ENCODE peak calls at places on chromosomes 7 and 10, in eight cellular contexts. E, I, N, Y, C, K, U and W are unnamed samples.

GRCh38 chr7:105046414-105046813 is 32.4 kb downstream of the KMT2E start:
- DNase-seq in E (no peak), I (no peak), N (no peak), Y (no peak), C (no peak), K (no peak), U (no peak), W (no peak)

GRCh38 chr7:45921699-45922519 is 837 bp upstream of the IGFBP3 start:
- DNase-seq in E (peak), I (peak), N (peak), Y (peak), C (no peak), K (peak), U (no peak), W (no peak)

GRCh38 chr10:69567920-69568319 is 5.3 kb downstream of the NEUROG3 start:
- DNase-seq in E (peak), I (peak), N (no peak), Y (peak), C (no peak), K (peak), U (no peak), W (peak)

GRCh38 chr10:27410153-27410552 is 94.0 kb upstream of the RAB18 start:
- DNase-seq in E (no peak), I (no peak), N (no peak), Y (no peak), C (no peak), K (no peak), U (no peak), W (no peak)

GRCh38 chr10:60531006-60531405 is 141.3 kb upstream of the ANK3 start:
- DNase-seq in E (no peak), I (no peak), N (no peak), Y (no peak), C (no peak), K (no peak), U (no peak), W (no peak)

GRCh38 chr7:82742163-82742562 is 298.6 kb upstream of the CACNA2D1 start:
- DNase-seq in E (no peak), I (no peak), N (no peak), Y (no peak), C (no peak), K (no peak), U (no peak), W (no peak)

GRCh38 chr10:43227911-43228782 is 38.7 kb downstream of the RASGEF1A start:
- DNase-seq in E (no peak), I (peak), N (peak), Y (peak), C (no peak), K (no peak), U (peak), W (no peak)

GRCh38 chr7:50626971-50627370 is 61.8 kb upstream of the DDC start:
- DNase-seq in E (no peak), I (no peak), N (no peak), Y (no peak), C (no peak), K (no peak), U (no peak), W (no peak)

GRCh38 chr10:95459446-95459845 is 101.7 kb downstream of the SORBS1 start:
- DNase-seq in E (peak), I (no peak), N (peak), Y (peak), C (no peak), K (no peak), U (no peak), W (no peak)

GRCh38 chr10:27504897-27505457 is 873 bp downstream of the RAB18 start:
- DNase-seq in E (no peak), I (no peak), N (no peak), Y (no peak), C (no peak), K (no peak), U (no peak), W (no peak)

GRCh38 chr7:18535811-18536413 is 40.4 kb downstream of the HDAC9 start:
- DNase-seq in E (no peak), I (no peak), N (no peak), Y (no peak), C (no peak), K (no peak), U (no peak), W (no peak)

GRCh38 chr7:131546583-131547111 is 9.8 kb downstream of the PODXL start:
- DNase-seq in E (peak), I (peak), N (peak), Y (peak), C (no peak), K (no peak), U (peak), W (peak)

GRCh38 chr7:70952311-70952710 is 179.6 kb upstream of the GALNT17 start:
- DNase-seq in E (no peak), I (no peak), N (no peak), Y (no peak), C (no peak), K (no peak), U (no peak), W (no peak)

GRCh38 chr7:84454174-84454959 is 259.8 kb upstream of the SEMA3A start:
- DNase-seq in E (no peak), I (no peak), N (no peak), Y (no peak), C (no peak), K (no peak), U (no peak), W (no peak)

GRCh38 chr10:42961156-42961589 is 115.7 kb upstream of the RET start:
- DNase-seq in E (no peak), I (no peak), N (peak), Y (no peak), C (no peak), K (no peak), U (no peak), W (no peak)

GRCh38 chr7:107048783-107049418 is 4.4 kb downstream of the PRKAR2B start:
- DNase-seq in E (no peak), I (no peak), N (no peak), Y (no peak), C (no peak), K (no peak), U (no peak), W (no peak)

GRCh38 chr7:139718859-139719258 is 58.9 kb downstream of the HIPK2 start:
- DNase-seq in E (no peak), I (no peak), N (no peak), Y (no peak), C (no peak), K (no peak), U (no peak), W (no peak)

GRCh38 chr10:785539-786214 is 96.2 kb upstream of the DIP2C start:
- DNase-seq in E (no peak), I (no peak), N (peak), Y (no peak), C (no peak), K (no peak), U (peak), W (peak)

GRCh38 chr10:784377-784758 is 94.9 kb upstream of the DIP2C start:
- DNase-seq in E (peak), I (no peak), N (peak), Y (no peak), C (no peak), K (no peak), U (peak), W (peak)

GRCh38 chr10:786666-787512 is 97.4 kb upstream of the DIP2C start:
- DNase-seq in E (no peak), I (no peak), N (peak), Y (no peak), C (no peak), K (no peak), U (peak), W (peak)

GRCh38 chr10:782751-783648 is 93.5 kb upstream of the DIP2C start:
- DNase-seq in E (no peak), I (no peak), N (peak), Y (no peak), C (no peak), K (no peak), U (peak), W (peak)

DNA sequence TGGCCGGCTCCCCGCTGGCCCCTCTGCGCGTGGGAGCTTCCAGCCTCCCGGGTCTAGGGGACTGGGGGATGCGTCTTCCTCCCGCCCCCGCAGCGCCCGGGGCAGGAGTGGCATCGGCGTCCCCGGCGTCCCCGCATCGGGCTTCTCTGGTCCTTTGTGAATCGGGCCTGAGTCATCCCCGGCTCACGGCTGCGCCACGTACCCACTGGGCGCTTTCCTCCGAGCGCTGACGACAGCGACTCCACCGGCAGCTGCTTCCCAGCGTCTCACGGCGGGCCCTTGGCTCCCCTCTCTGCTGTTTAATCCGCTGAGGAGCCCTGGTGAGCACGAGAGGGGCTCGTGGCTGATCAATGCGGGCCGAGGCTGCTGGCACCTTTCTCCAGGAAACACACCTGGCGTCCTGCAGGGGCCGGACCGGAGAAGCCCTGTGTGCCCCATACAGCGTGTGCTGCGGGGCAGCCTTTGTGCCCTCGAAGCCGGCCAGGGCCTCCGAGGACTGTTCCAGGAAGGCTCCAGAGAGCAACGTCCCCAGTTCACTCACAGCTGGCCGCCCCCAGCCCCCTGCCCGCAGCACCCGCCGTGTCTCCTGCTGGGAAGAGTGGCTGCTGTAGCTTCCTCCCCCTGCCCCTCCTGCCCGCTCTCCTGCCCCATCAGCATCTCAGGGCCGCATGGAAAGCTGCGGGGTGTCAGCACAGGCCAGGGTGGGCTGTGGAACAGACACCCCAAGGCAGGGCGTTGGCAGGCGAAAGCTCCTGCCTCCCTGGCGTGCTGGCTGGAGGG is 95.5 kb upstream of the DIP2C start:
- DNase-seq in E (peak), I (peak), N (peak), Y (peak), C (no peak), K (no peak), U (peak), W (peak)
- TF ChIP-seq CTCF in E (peak), I (no peak), N (no peak), Y (no peak), C (no peak), K (no peak), U (peak), W (no peak)

GRCh38 chr7:148291799-148292198 is 298.8 kb upstream of the C7orf33 start:
- DNase-seq in E (no peak), I (no peak), N (no peak), Y (no peak), C (no peak), K (no peak), U (no peak), W (no peak)

GRCh38 chr7:148299335-148299734 is 291.2 kb upstream of the C7orf33 start:
- DNase-seq in E (no peak), I (no peak), N (no peak), Y (no peak), C (no peak), K (no peak), U (no peak), W (no peak)

GRCh38 chr7:148299877-148300276 is 290.7 kb upstream of the C7orf33 start:
- DNase-seq in E (no peak), I (no peak), N (no peak), Y (no peak), C (no peak), K (no peak), U (no peak), W (no peak)

GRCh38 chr7:148296994-148297644 is 293.4 kb upstream of the C7orf33 start:
- DNase-seq in E (no peak), I (no peak), N (no peak), Y (no peak), C (no peak), K (no peak), U (no peak), W (no peak)
- TF ChIP-seq CTCF in E (no peak), I (peak), N (no peak), Y (no peak), C (peak), K (no peak), U (peak), W (no peak)

GRCh38 chr10:101492814-101493213 is 95.2 kb downstream of the POLL start:
- DNase-seq in E (no peak), I (no peak), N (no peak), Y (no peak), C (no peak), K (no peak), U (no peak), W (no peak)

GRCh38 chr10:101494650-101495049 is 93.4 kb downstream of the POLL start:
- DNase-seq in E (no peak), I (no peak), N (no peak), Y (no peak), C (no peak), K (no peak), U (no peak), W (no peak)

GRCh38 chr10:101493782-101494281 is 94.2 kb downstream of the POLL start:
- DNase-seq in E (no peak), I (no peak), N (no peak), Y (no peak), C (no peak), K (no peak), U (no peak), W (no peak)

GRCh38 chr10:101493249-101493648 is 94.8 kb downstream of the POLL start:
- DNase-seq in E (no peak), I (no peak), N (no peak), Y (no peak), C (no peak), K (no peak), U (no peak), W (no peak)

GRCh38 chr10:101495324-101495925 is 92.6 kb downstream of the POLL start:
- DNase-seq in E (peak), I (no peak), N (no peak), Y (no peak), C (peak), K (no peak), U (no peak), W (no peak)
- TF ChIP-seq CTCF in E (peak), I (no peak), N (peak), Y (no peak), C (peak), K (no peak), U (peak), W (no peak)

GRCh38 chr7:156820445-156821063 is 72.4 kb downstream of the LMBR1 start:
- DNase-seq in E (no peak), I (no peak), N (no peak), Y (no peak), C (no peak), K (no peak), U (no peak), W (no peak)

GRCh38 chr7:156818133-156818532 is 74.8 kb downstream of the LMBR1 start:
- DNase-seq in E (no peak), I (no peak), N (no peak), Y (no peak), C (no peak), K (no peak), U (no peak), W (no peak)

GRCh38 chr7:156811706-156812105 is 81.3 kb downstream of the LMBR1 start:
- DNase-seq in E (no peak), I (no peak), N (no peak), Y (no peak), C (no peak), K (no peak), U (no peak), W (no peak)

GRCh38 chr7:156819733-156820295 is 73.2 kb downstream of the LMBR1 start:
- DNase-seq in E (no peak), I (no peak), N (no peak), Y (no peak), C (no peak), K (no peak), U (no peak), W (no peak)

GRCh38 chr7:156816943-156817572 is 75.9 kb downstream of the LMBR1 start:
- DNase-seq in E (peak), I (no peak), N (no peak), Y (no peak), C (no peak), K (no peak), U (no peak), W (peak)
- TF ChIP-seq CTCF in E (peak), I (peak), N (peak), Y (peak), C (peak), K (no peak), U (peak), W (peak)

GRCh38 chr7:155255660-155256059 is 42.0 kb upstream of the INSIG1 start:
- DNase-seq in E (no peak), I (no peak), N (no peak), Y (no peak), C (no peak), K (no peak), U (no peak), W (no peak)
- TF ChIP-seq CTCF in E (no peak), I (no peak), N (no peak), Y (no peak), C (no peak), K (no peak), U (no peak), W (no peak)

GRCh38 chr7:1331576-1332467 is 99.2 kb downstream of the UNCX start:
- DNase-seq in E (no peak), I (no peak), N (peak), Y (no peak), C (no peak), K (no peak), U (peak), W (no peak)
- TF ChIP-seq CTCF in E (no peak), I (no peak), N (no peak), Y (no peak), C (no peak), K (no peak), U (no peak), W (no peak)

GRCh38 chr10:133255323-133255722 is 17.7 kb downstream of the VENTX start:
- DNase-seq in E (no peak), I (no peak), N (no peak), Y (no peak), C (no peak), K (no peak), U (no peak), W (no peak)

GRCh38 chr10:133258066-133258817 is 18.4 kb downstream of the ADAM8 start:
- DNase-seq in E (no peak), I (no peak), N (no peak), Y (no peak), C (no peak), K (no peak), U (no peak), W (no peak)

GRCh38 chr10:133258818-133259602 is 17.7 kb downstream of the ADAM8 start:
- DNase-seq in E (no peak), I (no peak), N (peak), Y (no peak), C (peak), K (peak), U (no peak), W (no peak)

GRCh38 chr10:133259603-133259992 is 17.1 kb downstream of the ADAM8 start:
- DNase-seq in E (no peak), I (no peak), N (no peak), Y (no peak), C (no peak), K (no peak), U (no peak), W (no peak)

GRCh38 chr10:133257489-133258065 is 19.1 kb downstream of the ADAM8 start:
- DNase-seq in E (peak), I (peak), N (peak), Y (peak), C (no peak), K (peak), U (no peak), W (no peak)
- TF ChIP-seq CTCF in E (peak), I (no peak), N (peak), Y (peak), C (peak), K (peak), U (peak), W (peak)

DNA sequence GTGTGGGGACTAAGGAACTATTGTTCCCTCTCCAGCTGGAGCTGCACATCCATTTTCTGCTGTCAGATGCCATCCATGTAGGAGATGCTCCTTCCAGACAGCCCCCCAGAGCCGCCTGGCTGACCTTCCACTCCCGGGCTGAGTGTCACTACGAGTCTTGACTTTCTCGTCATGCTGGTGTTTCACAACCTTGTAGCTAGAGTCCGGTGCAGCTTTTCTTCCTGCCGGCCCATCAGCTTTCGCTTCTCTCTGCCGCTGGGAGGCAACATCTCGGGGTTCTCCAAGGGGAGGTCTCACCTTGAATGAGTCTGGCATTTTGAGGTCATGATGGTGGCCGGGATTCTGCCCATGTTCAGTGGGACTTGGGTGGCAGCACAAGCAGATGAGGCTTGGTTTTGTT is 285.2 kb downstream of the CAMK1D start:
- DNase-seq in E (no peak), I (no peak), N (no peak), Y (no peak), C (no peak), K (no peak), U (no peak), W (no peak)
- TF ChIP-seq CTCF in E (no peak), I (no peak), N (no peak), Y (no peak), C (no peak), K (no peak), U (no peak), W (no peak)

DNA sequence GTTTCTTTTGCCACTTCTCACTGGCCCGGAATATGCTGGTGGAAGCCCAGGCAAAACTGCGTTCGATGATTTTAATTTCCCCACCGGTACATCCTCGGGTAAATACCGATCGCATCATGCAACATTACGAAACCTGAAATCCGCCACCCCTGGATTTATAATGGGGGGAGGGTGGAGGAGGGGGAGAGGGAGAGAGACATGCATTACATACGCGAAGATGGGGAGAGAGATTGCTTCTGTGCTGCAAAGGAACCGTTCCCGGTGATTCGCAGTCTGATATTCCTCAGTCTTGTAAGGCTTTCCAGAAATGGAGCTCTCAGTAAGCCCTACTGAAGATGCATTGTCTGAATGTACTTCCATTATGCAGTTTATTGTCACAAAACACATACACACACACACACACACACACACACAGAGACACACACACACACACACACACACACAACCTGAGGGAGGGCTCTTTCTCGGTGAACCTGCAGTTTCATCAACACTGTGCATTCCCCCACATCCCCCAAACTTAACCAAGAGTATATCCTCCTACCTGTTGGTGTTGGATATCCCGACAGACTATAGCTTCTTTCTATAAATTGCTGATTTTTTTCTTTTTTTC is 741 bp downstream of the GPR85 start:
- DNase-seq in E (no peak), I (peak), N (no peak), Y (no peak), C (no peak), K (no peak), U (no peak), W (peak)
- TF ChIP-seq CTCF in E (no peak), I (no peak), N (no peak), Y (no peak), C (no peak), K (no peak), U (no peak), W (no peak)

DNA sequence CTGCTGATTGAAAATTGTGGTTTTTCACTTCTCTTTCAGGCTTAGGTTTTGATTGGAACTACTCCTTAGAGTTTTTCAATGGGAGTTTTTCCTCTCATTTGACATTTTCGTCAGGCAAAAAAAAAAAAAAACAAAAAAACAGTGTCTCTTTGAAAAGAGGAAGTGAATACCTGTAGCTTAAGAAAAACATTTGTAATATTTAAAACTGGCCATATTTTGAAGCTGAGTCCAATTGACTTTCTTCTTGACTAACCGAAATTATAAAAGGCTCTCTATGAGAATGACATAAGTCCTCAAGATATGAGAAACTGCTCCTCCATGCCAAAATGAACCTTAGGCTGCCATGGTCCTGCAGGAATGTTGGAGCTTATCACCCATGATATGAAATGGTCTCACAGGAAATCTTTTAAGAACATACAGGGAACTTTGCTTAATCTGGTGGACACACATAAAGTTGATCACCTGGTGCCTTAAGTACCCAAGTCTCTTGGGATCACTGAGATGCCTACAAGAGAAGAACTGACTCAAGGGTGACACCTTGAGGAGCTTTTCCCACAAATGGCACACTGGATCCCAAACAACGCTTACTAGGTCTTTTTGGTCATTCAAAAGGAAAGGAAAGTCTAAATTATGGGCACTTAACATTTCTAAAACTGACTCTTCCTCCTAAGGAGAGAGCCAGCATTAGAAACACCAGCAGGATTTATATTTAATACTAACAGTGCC is 263.4 kb downstream of the CDC14C start:
- DNase-seq in E (no peak), I (no peak), N (no peak), Y (no peak), C (no peak), K (no peak), U (no peak), W (no peak)
- TF ChIP-seq CTCF in E (no peak), I (no peak), N (no peak), Y (no peak), C (peak), K (no peak), U (no peak), W (no peak)